ENCODE peak calls at places on chromosome 21, in eight cellular contexts. Q is GM06990, J is uterus, N is tibial artery, L is colonic mucosa, W is pancreas, Y is Peyer's patch, T is body of pancreas. H is an unnamed sample.

GRCh38 chr21:15560383-15561056 is 169.3 kb upstream of the USP25 start:
- DNase-seq in J (no peak), W (no peak), T (no peak), N (no peak), L (no peak), Y (no peak), Q (no peak), H (no peak)

GRCh38 chr21:43868461-43868860 is 3.4 kb downstream of the AGPAT3 start:
- DNase-seq in L (peak), Y (no peak), T (peak), J (no peak), W (no peak), N (no peak), Q (no peak), H (no peak)

GRCh38 chr21:38333290-38334272 is 76.8 kb downstream of the KCNJ15 start:
- DNase-seq in Y (no peak), L (no peak), J (no peak), N (peak), W (no peak), T (no peak), Q (no peak), H (no peak)

GRCh38 chr21:41932576-41933258 is 21.1 kb downstream of the C2CD2 start:
- DNase-seq in J (peak), T (no peak), W (no peak), N (no peak), Q (no peak), Y (no peak), L (no peak), H (no peak)

GRCh38 chr21:39575778-39576177 is 37.0 kb upstream of the B3GALT5 start:
- DNase-seq in N (no peak), J (no peak), W (no peak), Q (no peak), Y (no peak), L (no peak), T (no peak), H (no peak)

GRCh38 chr21:22728091-22728490 is 1729.9 kb downstream of the NCAM2 start:
- DNase-seq in T (no peak), Q (no peak), W (no peak), N (no peak), L (no peak), J (no peak), Y (no peak), H (no peak)

GRCh38 chr21:18164933-18165332 is 79.7 kb upstream of the CHODL start:
- DNase-seq in Q (no peak), Y (no peak), W (no peak), J (no peak), N (no peak), T (no peak), L (no peak), H (no peak)

GRCh38 chr21:43269981-43270670 is 101.3 kb downstream of the CRYAA start:
- DNase-seq in N (no peak), Y (no peak), T (no peak), L (no peak), J (no peak), Q (no peak), W (no peak), H (no peak)

GRCh38 chr21:34524671-34525601 is 12.9 kb upstream of the KCNE1 start:
- DNase-seq in L (no peak), N (no peak), T (no peak), W (no peak), Q (no peak), J (peak), Y (no peak), H (no peak)

GRCh38 chr21:34544032-34544496 is 32.1 kb upstream of the KCNE1 start:
- DNase-seq in Q (peak), N (no peak), T (peak), J (peak), L (peak), W (peak), Y (peak), H (no peak)

GRCh38 chr21:38802050-38803026 is 3.4 kb upstream of the ETS2 start:
- DNase-seq in L (no peak), J (no peak), N (no peak), Q (no peak), Y (peak), T (no peak), W (no peak), H (no peak)

GRCh38 chr21:21481238-21481637 is 483.0 kb downstream of the NCAM2 start:
- DNase-seq in W (no peak), L (no peak), Q (no peak), T (no peak), N (no peak), J (no peak), Y (no peak), H (no peak)

GRCh38 chr21:42276526-42277154 is 38.6 kb downstream of the TFF3 start:
- DNase-seq in J (no peak), T (no peak), L (no peak), Y (no peak), Q (no peak), N (no peak), W (no peak), H (no peak)

GRCh38 chr21:41774467-41775151 is 7.8 kb upstream of the RIPK4 start:
- DNase-seq in Q (no peak), N (no peak), Y (no peak), L (no peak), J (no peak), T (no peak), W (no peak), H (no peak)

GRCh38 chr21:16578912-16579311 is 849.1 kb downstream of the USP25 start:
- DNase-seq in Q (no peak), W (no peak), N (no peak), J (no peak), Y (no peak), T (no peak), L (no peak), H (no peak)

GRCh38 chr21:17769049-17769845 is 49.9 kb downstream of the C21orf91 start:
- DNase-seq in Y (no peak), L (no peak), J (no peak), Q (no peak), N (no peak), T (no peak), W (no peak), H (no peak)

GRCh38 chr21:34983680-34984086 is 65.4 kb downstream of the RUNX1 start:
- DNase-seq in N (no peak), W (no peak), T (no peak), Y (no peak), Q (peak), L (no peak), J (no peak), H (peak)

GRCh38 chr21:16570196-16570595 is 840.4 kb downstream of the USP25 start:
- DNase-seq in Q (no peak), N (no peak), W (no peak), L (no peak), T (no peak), J (no peak), Y (no peak), H (no peak)

GRCh38 chr21:41109174-41109573 is 58.8 kb upstream of the BACE2 start:
- DNase-seq in J (no peak), Y (no peak), Q (no peak), L (no peak), N (no peak), W (no peak), T (no peak), H (no peak)

GRCh38 chr21:45556302-45556644 is 14.0 kb upstream of the SLC19A1 start:
- DNase-seq in J (no peak), Q (no peak), Y (no peak), W (no peak), L (no peak), N (no peak), T (no peak), H (no peak)
- TF ChIP-seq CTCF in J (no peak), Q (no peak), Y (no peak), W (no peak), L (no peak), N (no peak), T (no peak), H (no peak)

GRCh38 chr21:33488936-33489335 is 2.6 kb downstream of the DNAJC28 start:
- DNase-seq in T (no peak), W (no peak), J (no peak), Y (no peak), Q (no peak), N (no peak), L (no peak), H (no peak)

GRCh38 chr21:33492571-33492970 is 1.1 kb upstream of the DNAJC28 start:
- DNase-seq in J (no peak), L (no peak), T (peak), Q (no peak), W (no peak), N (no peak), Y (no peak), H (no peak)

GRCh38 chr21:33487996-33488395 is 3.5 kb downstream of the DNAJC28 start:
- DNase-seq in J (no peak), L (no peak), W (no peak), N (no peak), Y (no peak), T (no peak), Q (no peak), H (no peak)

GRCh38 chr21:33491373-33492102 is at the start of gene DNAJC28:
- DNase-seq in N (peak), J (peak), L (peak), Q (peak), Y (peak), T (peak), W (peak), H (peak)

DNA sequence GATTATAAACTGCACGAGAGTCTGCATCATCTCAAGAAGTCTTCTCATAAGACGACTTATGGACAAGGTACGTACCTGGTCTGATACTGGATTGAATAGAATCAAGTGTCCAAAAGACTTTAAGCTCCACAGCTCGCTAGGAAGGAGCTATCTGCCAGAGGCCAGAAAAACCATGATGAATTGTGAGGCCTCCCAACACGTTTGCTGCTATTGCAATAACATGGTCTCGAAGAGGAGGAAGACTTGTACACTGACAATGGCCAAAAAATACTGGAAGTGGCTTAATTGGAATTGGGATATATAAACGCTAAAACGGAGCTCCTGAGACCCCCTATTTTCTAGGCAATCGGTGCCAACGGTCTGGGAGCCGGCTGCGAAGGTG is 534 bp downstream of the DNAJC28 start:
- DNase-seq in N (no peak), J (no peak), Y (no peak), Q (no peak), T (no peak), W (no peak), L (peak), H (no peak)
- TF ChIP-seq CTCF in N (no peak), J (no peak), Y (no peak), Q (no peak), T (no peak), W (no peak), L (no peak), H (no peak)

DNA sequence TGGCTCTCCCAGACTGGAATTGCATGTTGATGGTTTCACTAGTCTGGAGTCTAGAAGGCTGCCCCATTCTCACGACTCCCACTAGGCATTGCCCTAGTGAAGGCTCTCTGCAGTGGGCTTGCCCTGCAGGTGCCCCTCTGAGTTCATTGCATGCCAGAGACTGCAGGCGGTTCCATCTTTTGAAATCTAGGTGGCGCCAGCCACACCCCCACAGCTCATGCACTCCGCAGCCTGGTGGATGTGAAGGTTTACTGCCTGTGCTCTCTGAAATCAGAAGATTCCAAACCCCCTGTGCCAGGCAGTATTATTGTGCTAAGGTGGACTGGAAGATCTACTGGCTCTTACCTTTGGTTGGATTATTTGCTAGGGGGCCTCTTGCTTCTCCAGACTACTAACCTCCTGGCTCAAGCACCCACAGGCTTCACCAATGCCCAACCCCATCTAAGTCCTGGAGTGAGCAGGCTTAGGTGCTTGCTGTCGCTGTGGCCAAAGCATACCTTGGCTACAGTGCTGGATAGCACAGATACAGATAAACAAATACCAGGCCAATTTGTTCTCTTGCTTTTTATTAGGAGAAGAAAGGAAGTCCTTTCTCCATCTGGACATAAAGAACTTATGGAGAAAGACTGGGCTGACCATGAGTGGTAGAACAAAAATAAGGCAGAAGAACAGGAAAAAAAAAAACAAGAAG is 83.5 kb upstream of the SIM2 start:
- DNase-seq in W (no peak), Q (no peak), Y (no peak), T (no peak), N (no peak), L (no peak), J (no peak), H (no peak)
- TF ChIP-seq CTCF in W (no peak), Q (peak), Y (no peak), T (no peak), N (no peak), L (no peak), J (no peak), H (peak)

DNA sequence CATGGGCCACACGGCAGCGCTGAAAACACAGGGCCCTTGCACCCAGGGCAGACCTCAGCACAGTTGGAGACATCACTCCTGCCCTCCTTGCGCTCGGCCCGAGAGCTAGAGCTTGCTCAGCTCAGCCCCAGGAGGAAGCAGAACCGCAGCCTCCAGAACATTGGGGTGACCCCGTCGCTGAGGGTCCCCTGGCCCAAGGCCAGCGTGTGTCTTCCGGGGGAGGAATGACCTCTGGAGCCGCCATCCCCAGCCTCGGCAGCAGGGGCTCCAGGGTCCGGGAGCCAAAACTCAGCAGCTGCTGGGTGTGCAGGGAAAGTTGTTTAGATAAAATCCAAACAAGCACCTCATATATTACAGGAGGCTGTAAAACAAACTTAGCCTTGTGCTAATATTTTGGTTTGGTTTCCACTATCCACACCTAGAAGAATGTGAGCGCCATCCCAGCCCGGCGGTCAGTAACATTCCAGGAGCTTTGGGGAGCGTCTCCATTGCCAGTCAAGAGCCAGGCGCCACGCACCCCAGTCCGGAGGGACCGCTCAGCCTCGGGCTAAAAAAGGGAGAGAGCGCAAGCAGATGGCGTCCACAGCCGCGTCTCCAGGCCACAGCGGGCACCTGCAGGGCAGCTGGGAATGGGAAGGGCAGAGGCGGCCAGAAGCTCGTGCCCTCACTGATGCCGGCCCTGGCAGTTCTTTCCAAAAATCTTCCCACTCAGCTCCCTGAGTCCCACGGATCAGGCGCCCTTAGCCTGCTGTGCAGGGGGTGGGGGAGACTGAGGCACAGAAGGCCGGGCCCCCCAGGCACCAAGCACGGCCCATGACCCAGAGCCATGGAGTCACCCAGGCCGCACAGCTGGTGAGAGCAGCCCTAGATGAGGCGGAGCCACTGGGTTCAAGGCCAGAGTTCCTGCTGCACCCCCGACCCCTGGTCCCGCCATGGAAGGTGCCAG is 52.0 kb downstream of the SLX9 start:
- DNase-seq in Y (no peak), T (no peak), J (no peak), Q (no peak), N (peak), W (no peak), L (no peak), H (no peak)
- TF ChIP-seq CTCF in Y (no peak), T (no peak), J (no peak), Q (no peak), N (no peak), W (no peak), L (no peak), H (no peak)

GRCh38 chr21:27466175-27466574 is 499.3 kb upstream of the ADAMTS5 start:
- DNase-seq in W (no peak), T (no peak), J (no peak), L (no peak), N (no peak), Q (no peak), Y (no peak), H (no peak)
- TF ChIP-seq CTCF in W (no peak), T (no peak), J (no peak), L (no peak), N (no peak), Q (no peak), Y (no peak), H (no peak)

H was measured in GM10248.